ENCODE peak calls at places on chromosomes 16 and 17, in eight cellular contexts. A, M, I, D, G, W, Y and J are unnamed samples.

GRCh38 chr17:45790296-45790922 is 6.3 kb downstream of the CRHR1 start:
- DNase-seq in A (no peak), M (no peak), I (no peak), D (peak), G (no peak), W (no peak), Y (no peak), J (peak)

GRCh38 chr16:28623172-28623711 is 13.4 kb upstream of the SULT1A1 start:
- DNase-seq in A (no peak), M (peak), I (peak), D (no peak), G (peak), W (no peak), Y (peak), J (no peak)

GRCh38 chr16:339680-340079 is 12.8 kb downstream of the AXIN1 start:
- DNase-seq in A (no peak), M (no peak), I (no peak), D (no peak), G (no peak), W (no peak), Y (no peak), J (no peak)

GRCh38 chr17:79038545-79039135 is 14.7 kb downstream of the C1QTNF1 start:
- DNase-seq in A (peak), M (no peak), I (peak), D (peak), G (peak), W (peak), Y (peak), J (peak)

GRCh38 chr16:30766206-30766921 is 4.2 kb downstream of the RNF40 start:
- DNase-seq in A (no peak), M (no peak), I (peak), D (no peak), G (no peak), W (no peak), Y (peak), J (no peak)

GRCh38 chr17:51427259-51428255 is 167.2 kb downstream of the UTP18 start:
- DNase-seq in A (no peak), M (no peak), I (no peak), D (no peak), G (no peak), W (no peak), Y (no peak), J (no peak)

GRCh38 chr17:76529224-76529642 is 8.3 kb downstream of the CYGB start:
- DNase-seq in A (peak), M (peak), I (peak), D (peak), G (peak), W (peak), Y (peak), J (peak)

GRCh38 chr17:53426505-53426904 is 396.2 kb upstream of the KIF2B start:
- DNase-seq in A (no peak), M (no peak), I (no peak), D (no peak), G (no peak), W (no peak), Y (no peak), J (no peak)

GRCh38 chr17:6660765-6661463 is 9.4 kb downstream of the C17orf100 start:
- DNase-seq in A (no peak), M (no peak), I (no peak), D (no peak), G (peak), W (no peak), Y (no peak), J (no peak)

GRCh38 chr17:1928976-1929375 is 96.2 kb downstream of the RTN4RL1 start:
- DNase-seq in A (no peak), M (no peak), I (no peak), D (no peak), G (no peak), W (no peak), Y (no peak), J (no peak)

GRCh38 chr16:70430667-70431536 is 8.0 kb downstream of the ST3GAL2 start:
- DNase-seq in A (no peak), M (peak), I (peak), D (no peak), G (no peak), W (peak), Y (no peak), J (peak)

GRCh38 chr17:40442392-40443195 is 656 bp upstream of the IGFBP4 start:
- DNase-seq in A (no peak), M (peak), I (peak), D (no peak), G (no peak), W (peak), Y (peak), J (peak)

GRCh38 chr17:59366040-59366757 is 34.7 kb downstream of the YPEL2 start:
- DNase-seq in A (no peak), M (peak), I (no peak), D (no peak), G (no peak), W (no peak), Y (no peak), J (no peak)

GRCh38 chr16:495127-495748 is 32.3 kb upstream of the CAPN15 start:
- DNase-seq in A (no peak), M (peak), I (no peak), D (peak), G (no peak), W (peak), Y (no peak), J (peak)

GRCh38 chr17:39921323-39921722 is 2.9 kb upstream of the GSDMB start:
- DNase-seq in A (no peak), M (no peak), I (no peak), D (no peak), G (no peak), W (no peak), Y (no peak), J (no peak)

GRCh38 chr17:10127819-10128375 is 70.5 kb downstream of the GAS7 start:
- DNase-seq in A (peak), M (peak), I (peak), D (peak), G (no peak), W (peak), Y (peak), J (peak)

GRCh38 chr17:60947100-60947499 is 269.4 kb downstream of the BCAS3 start:
- DNase-seq in A (no peak), M (no peak), I (no peak), D (peak), G (no peak), W (peak), Y (no peak), J (peak)

GRCh38 chr16:51549836-51550235 is 398.8 kb upstream of the SALL1 start:
- DNase-seq in A (no peak), M (no peak), I (no peak), D (peak), G (no peak), W (peak), Y (no peak), J (no peak)

GRCh38 chr16:81261049-81261648 is 22.7 kb downstream of the BCO1 start:
- DNase-seq in A (no peak), M (peak), I (no peak), D (peak), G (no peak), W (no peak), Y (no peak), J (peak)

GRCh38 chr17:63433746-63434591 is 12.1 kb downstream of the CYB561 start:
- DNase-seq in A (peak), M (peak), I (no peak), D (peak), G (no peak), W (peak), Y (peak), J (peak)

GRCh38 chr16:12340151-12340733 is 363.7 kb downstream of the SNX29 start:
- DNase-seq in A (peak), M (peak), I (no peak), D (peak), G (no peak), W (peak), Y (no peak), J (peak)

GRCh38 chr17:59810894-59811153 is 81.9 kb downstream of the TUBD1 start:
- DNase-seq in A (peak), M (no peak), I (no peak), D (peak), G (no peak), W (peak), Y (no peak), J (no peak)

GRCh38 chr17:44987194-44987882 is 19.2 kb upstream of the C1QL1 start:
- DNase-seq in A (no peak), M (no peak), I (no peak), D (no peak), G (no peak), W (no peak), Y (no peak), J (no peak)

GRCh38 chr17:50845260-50846147 is 10.1 kb downstream of the WFIKKN2 start:
- DNase-seq in A (no peak), M (no peak), I (no peak), D (peak), G (no peak), W (peak), Y (no peak), J (peak)

GRCh38 chr16:19588661-19589060 is 33.2 kb downstream of the VPS35L start:
- DNase-seq in A (no peak), M (no peak), I (no peak), D (peak), G (no peak), W (no peak), Y (no peak), J (peak)

GRCh38 chr17:14813649-14814048 is 451.5 kb downstream of the PMP22 start:
- DNase-seq in A (no peak), M (peak), I (peak), D (no peak), G (no peak), W (no peak), Y (peak), J (peak)

GRCh38 chr17:59361916-59362810 is 30.7 kb downstream of the YPEL2 start:
- DNase-seq in A (peak), M (no peak), I (no peak), D (peak), G (no peak), W (peak), Y (no peak), J (peak)

GRCh38 chr17:80931421-80932265 is 60.0 kb upstream of the CHMP6 start:
- DNase-seq in A (peak), M (no peak), I (peak), D (peak), G (no peak), W (peak), Y (no peak), J (peak)

GRCh38 chr17:39064374-39064773 is 87.1 kb downstream of the PLXDC1 start:
- DNase-seq in A (peak), M (no peak), I (peak), D (peak), G (no peak), W (peak), Y (no peak), J (peak)

GRCh38 chr17:19002805-19003542 is 1.6 kb downstream of the FAM83G start:
- DNase-seq in A (no peak), M (no peak), I (no peak), D (peak), G (no peak), W (peak), Y (no peak), J (peak)
- H3K4me3 ChIP-seq in A (peak), M (peak), I (no peak), D (peak), G (no peak), W (peak), Y (no peak), J (peak)

DNA sequence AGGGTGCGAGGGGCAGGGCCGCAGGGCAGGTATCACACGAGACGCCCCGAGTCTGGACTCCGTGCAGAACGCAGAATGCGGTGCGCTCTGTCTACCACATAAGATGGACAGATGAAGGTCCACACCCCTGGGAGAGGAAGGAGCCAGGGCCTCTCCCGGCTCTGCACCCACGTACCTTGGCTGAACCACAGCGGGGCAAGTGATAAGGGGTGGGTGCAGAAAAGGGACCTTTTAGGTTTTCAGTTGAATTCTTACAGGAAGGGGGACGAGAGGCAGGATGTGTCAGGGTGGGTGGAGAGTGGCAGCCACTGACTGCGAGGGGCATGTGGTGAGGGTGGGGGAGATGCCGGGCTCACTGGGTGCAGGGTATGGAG is 338 bp downstream of the CD300A start:
- DNase-seq in A (no peak), M (no peak), I (no peak), D (no peak), G (no peak), W (no peak), Y (no peak), J (no peak)
- H3K4me3 ChIP-seq in A (no peak), M (no peak), I (peak), D (no peak), G (peak), W (no peak), Y (no peak), J (no peak)

DNA sequence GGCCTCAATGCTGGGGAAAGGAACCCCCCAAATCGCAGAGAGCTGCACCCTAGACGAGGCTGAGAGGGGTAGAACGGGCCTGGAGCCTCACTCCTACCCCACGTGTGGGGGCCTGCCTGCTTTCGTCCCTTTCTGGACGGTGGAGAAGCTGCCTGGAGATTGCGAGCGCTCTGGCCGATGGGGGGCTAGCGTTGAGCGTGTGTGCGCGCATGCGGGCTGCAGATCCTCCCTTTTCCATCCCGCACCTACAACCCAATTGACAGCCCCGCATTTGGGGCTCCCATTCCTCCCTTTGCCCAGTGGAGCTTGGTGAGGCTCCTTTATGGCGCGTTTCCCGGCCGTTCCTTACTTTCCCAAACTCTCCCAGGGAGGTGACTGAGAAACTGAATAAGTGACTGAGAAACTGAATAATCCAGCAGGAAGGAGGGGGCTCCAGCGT is 896 bp upstream of the ESRP2 start:
- DNase-seq in A (no peak), M (no peak), I (peak), D (no peak), G (no peak), W (no peak), Y (no peak), J (peak)
- H3K4me3 ChIP-seq in A (peak), M (peak), I (peak), D (peak), G (peak), W (peak), Y (peak), J (peak)

GRCh38 chr16:88650749-88651275 is at the start of gene CYBA:
- DNase-seq in A (no peak), M (peak), I (peak), D (peak), G (no peak), W (peak), Y (peak), J (peak)

GRCh38 chr16:88653101-88653500 is 2.2 kb upstream of the CYBA start:
- DNase-seq in A (no peak), M (no peak), I (no peak), D (no peak), G (no peak), W (no peak), Y (no peak), J (no peak)

GRCh38 chr16:88652763-88653065 is 1.9 kb upstream of the CYBA start:
- DNase-seq in A (no peak), M (no peak), I (peak), D (no peak), G (no peak), W (no peak), Y (no peak), J (no peak)

GRCh38 chr16:88651276-88651988 is 579 bp upstream of the CYBA start:
- DNase-seq in A (no peak), M (peak), I (peak), D (no peak), G (no peak), W (no peak), Y (peak), J (no peak)

DNA sequence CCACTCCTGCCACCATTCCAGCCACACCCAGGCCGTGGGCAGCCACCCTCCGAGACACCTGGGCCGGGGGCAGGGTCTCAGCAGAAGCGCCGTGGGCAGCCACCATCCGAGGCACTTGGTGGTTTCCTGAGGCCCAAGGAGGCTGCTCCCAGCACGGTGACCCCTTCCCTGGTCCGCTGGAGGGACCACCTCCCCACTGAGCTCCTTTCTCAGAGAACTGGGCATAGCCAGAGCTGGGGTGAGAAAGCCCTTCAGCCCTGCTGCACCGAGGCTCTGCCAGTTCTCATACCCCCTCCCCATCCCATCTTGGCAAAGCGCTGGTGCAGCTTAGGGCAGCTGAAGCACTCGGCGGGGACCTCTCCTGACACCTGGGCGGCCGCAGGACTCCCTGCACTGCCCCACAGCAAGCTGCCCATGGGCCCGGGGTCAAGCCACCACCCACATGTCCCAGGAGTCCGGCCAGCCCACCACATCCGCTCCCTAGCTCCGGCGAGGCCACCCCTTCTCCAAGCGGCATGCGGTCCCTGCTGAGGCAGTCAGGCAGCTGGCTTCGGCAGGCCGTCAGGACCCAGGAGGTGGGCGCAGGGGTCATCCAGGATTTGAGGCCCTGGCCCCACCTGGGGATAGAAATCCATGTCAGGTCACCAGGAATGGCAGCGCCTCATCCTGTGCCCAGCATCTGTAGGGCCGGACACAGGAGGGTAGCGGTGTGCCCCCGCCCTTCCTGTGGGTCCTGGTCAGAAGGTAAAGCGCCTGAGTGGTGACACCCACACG is 1.3 kb upstream of the CYBA start:
- DNase-seq in A (no peak), M (no peak), I (peak), D (no peak), G (no peak), W (no peak), Y (peak), J (no peak)
- H3K4me3 ChIP-seq in A (no peak), M (no peak), I (no peak), D (no peak), G (no peak), W (no peak), Y (no peak), J (no peak)

GRCh38 chr16:90081606-90081970 is 4.5 kb upstream of the PRDM7 start:
- DNase-seq in A (no peak), M (no peak), I (no peak), D (no peak), G (no peak), W (no peak), Y (no peak), J (no peak)
- H3K4me3 ChIP-seq in A (no peak), M (no peak), I (no peak), D (no peak), G (no peak), W (no peak), Y (no peak), J (no peak)

GRCh38 chr16:72620348-72620747 is 427.6 kb downstream of the ZFHX3 start:
- DNase-seq in A (no peak), M (no peak), I (no peak), D (no peak), G (no peak), W (no peak), Y (no peak), J (no peak)
- H3K4me3 ChIP-seq in A (no peak), M (no peak), I (no peak), D (no peak), G (no peak), W (no peak), Y (no peak), J (no peak)

GRCh38 chr16:84841787-84842300 is 22.1 kb downstream of the CRISPLD2 start:
- DNase-seq in A (no peak), M (peak), I (peak), D (no peak), G (peak), W (no peak), Y (no peak), J (no peak)
- H3K4me3 ChIP-seq in A (no peak), M (no peak), I (peak), D (no peak), G (no peak), W (no peak), Y (no peak), J (no peak)

GRCh38 chr17:17710728-17711541 is 29.7 kb downstream of the RAI1 start:
- DNase-seq in A (peak), M (peak), I (peak), D (peak), G (peak), W (peak), Y (peak), J (peak)

GRCh38 chr17:17710355-17710727 is 29.1 kb downstream of the RAI1 start:
- DNase-seq in A (no peak), M (no peak), I (no peak), D (no peak), G (no peak), W (no peak), Y (no peak), J (no peak)

GRCh38 chr17:17709815-17710321 is 28.6 kb downstream of the RAI1 start:
- DNase-seq in A (no peak), M (no peak), I (no peak), D (no peak), G (no peak), W (no peak), Y (no peak), J (no peak)

GRCh38 chr17:17712268-17712924 is 31.1 kb downstream of the RAI1 start:
- DNase-seq in A (peak), M (no peak), I (no peak), D (peak), G (no peak), W (peak), Y (no peak), J (peak)

DNA sequence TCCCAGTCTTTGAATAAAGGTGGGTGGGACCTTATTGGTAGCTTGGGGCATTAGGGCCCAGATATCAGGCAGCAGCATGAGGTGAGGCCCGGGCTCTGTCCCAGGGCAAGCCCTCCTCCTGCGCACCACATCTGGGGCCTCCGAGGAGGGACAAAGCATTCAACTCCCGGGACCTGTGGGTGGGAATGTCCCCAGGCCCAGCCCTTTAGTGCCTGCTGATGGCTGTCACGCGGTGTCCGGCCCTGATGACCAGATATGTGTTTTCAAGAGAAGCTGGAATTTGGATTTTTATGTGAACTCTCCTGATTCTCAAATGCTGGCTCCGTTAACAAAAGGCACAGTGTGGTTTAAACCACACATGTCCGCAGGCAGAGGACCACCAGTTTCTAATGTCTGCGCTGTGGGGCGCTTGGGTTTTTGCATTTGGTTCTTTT is 30.5 kb downstream of the RAI1 start:
- DNase-seq in A (no peak), M (no peak), I (no peak), D (no peak), G (no peak), W (no peak), Y (no peak), J (no peak)
- H3K4me3 ChIP-seq in A (no peak), M (no peak), I (no peak), D (no peak), G (no peak), W (no peak), Y (no peak), J (no peak)

DNA sequence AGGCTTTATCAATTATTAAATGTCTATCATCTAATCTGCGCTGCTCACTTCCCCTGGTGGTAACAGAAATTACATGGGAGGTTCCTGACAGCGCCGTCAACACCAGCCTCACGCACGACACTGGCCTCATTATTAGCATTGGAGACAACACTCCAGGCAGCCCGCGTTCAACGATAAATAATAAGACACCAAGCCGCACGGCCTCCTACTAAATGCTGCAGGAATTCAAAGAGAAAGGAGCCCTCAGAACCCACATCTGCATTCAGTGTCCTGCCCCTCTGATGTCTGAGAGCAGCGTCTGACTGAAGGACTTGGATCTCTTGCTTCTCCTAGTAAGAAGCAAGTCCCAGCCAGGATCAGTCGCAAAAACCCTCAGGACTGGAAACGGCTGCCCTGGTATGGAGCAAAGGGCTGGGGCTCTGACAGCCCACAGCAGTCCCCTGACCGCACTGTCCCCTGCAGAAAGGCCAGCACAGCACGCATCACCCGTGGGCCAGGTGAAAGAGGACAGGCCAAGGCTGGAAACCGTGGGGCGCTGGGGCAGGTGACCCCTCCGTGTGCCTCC is 7.6 kb upstream of the RPH3AL start:
- DNase-seq in A (no peak), M (no peak), I (peak), D (no peak), G (no peak), W (no peak), Y (no peak), J (no peak)
- H3K4me3 ChIP-seq in A (no peak), M (no peak), I (no peak), D (no peak), G (no peak), W (no peak), Y (no peak), J (no peak)